ENCODE peak calls at places on chromosomes 13 and 19, in five cellular contexts. S is germinal center; Q is Peyer's patch; E is stimulated activated effector memory CD8-positive, alpha-beta T cell treated with anti-CD3 and anti-CD28 coated beads, Interleukin-12 subunit alpha, Interleukin-12 subunit beta, amount 100 ng/mL, for 72 hours; A is EL. U is an unnamed sample.

GRCh38 chr19:17468302-17469091 is 1.8 kb upstream of the SLC27A1 start:
- DNase-seq in S (no peak), Q (no peak), E (no peak), A (no peak), U (no peak)

GRCh38 chr13:105679832-105680231 is 855.6 kb downstream of the EFNB2 start:
- DNase-seq in S (no peak), Q (peak), E (no peak), A (peak), U (no peak)

GRCh38 chr19:41998246-41999020 is 4.4 kb upstream of the ATP1A3 start:
- DNase-seq in S (peak), Q (no peak), E (peak), A (peak), U (peak)

GRCh38 chr13:33932765-33933406 is 114.9 kb downstream of the RFC3 start:
- DNase-seq in S (no peak), Q (no peak), E (no peak), A (no peak), U (no peak)

GRCh38 chr13:51912091-51912490 is 50.3 kb downstream of the CCDC70 start:
- DNase-seq in S (no peak), Q (no peak), E (no peak), A (no peak), U (no peak)

GRCh38 chr19:23283925-23284324 is 33.7 kb upstream of the ZNF724 start:
- DNase-seq in S (peak), Q (peak), E (peak), A (peak), U (peak)

GRCh38 chr13:41315466-41316047 is 4.5 kb downstream of the NAA16 start:
- DNase-seq in S (no peak), Q (no peak), E (no peak), A (peak), U (no peak)

GRCh38 chr19:12664406-12665280 is 1.9 kb downstream of the MAN2B1 start:
- DNase-seq in S (no peak), Q (no peak), E (no peak), A (peak), U (no peak)

GRCh38 chr19:7701654-7702457 is at the start of gene FCER2:
- DNase-seq in S (peak), Q (peak), E (no peak), A (no peak), U (peak)

GRCh38 chr19:4575978-4576933 is 16.8 kb upstream of the SEMA6B start:
- DNase-seq in S (peak), Q (peak), E (peak), A (peak), U (peak)

GRCh38 chr19:54017266-54017665 is 25.8 kb downstream of the CACNG6 start:
- DNase-seq in S (no peak), Q (no peak), E (no peak), A (peak), U (no peak)

U was measured in GM20000.